ENCODE peak calls at places on chromosomes 16 and 17, in five cellular contexts. F is fibroblast of lung, C is ascending aorta, U is kidney, E is psoas muscle. L is an unnamed sample.

GRCh38 chr17:45722161-45722560 is 62.0 kb upstream of the CRHR1 start:
- DNase-seq in F (peak), C (no peak), U (no peak), E (no peak), L (peak)

GRCh38 chr17:81933178-81933699 is 3.9 kb downstream of the PYCR1 start:
- DNase-seq in F (no peak), C (no peak), U (no peak), E (no peak), L (no peak)

GRCh38 chr17:74011963-74012362 is 191.5 kb upstream of the RPL38 start:
- DNase-seq in F (no peak), C (no peak), U (no peak), E (no peak), L (no peak)

GRCh38 chr16:5874899-5875298 is 777.3 kb upstream of the EEF2KMT start:
- DNase-seq in F (peak), C (no peak), U (no peak), E (no peak), L (no peak)

GRCh38 chr17:61335845-61336655 is 63.6 kb upstream of the TBX2 start:
- DNase-seq in F (peak), C (no peak), U (no peak), E (no peak), L (no peak)

GRCh38 chr17:74466111-74466784 is at the start of gene CD300A:
- DNase-seq in F (no peak), C (no peak), U (peak), E (peak), L (peak)

GRCh38 chr17:7018331-7018964 is 4.4 kb upstream of the BCL6B start:
- DNase-seq in F (no peak), C (peak), U (peak), E (peak), L (no peak)

GRCh38 chr17:55133583-55133982 is 131.2 kb upstream of the HLF start:
- DNase-seq in F (no peak), C (no peak), U (no peak), E (no peak), L (no peak)

GRCh38 chr16:30470170-30470512 is 2.4 kb upstream of the ITGAL start:
- DNase-seq in F (no peak), C (no peak), U (no peak), E (no peak), L (no peak)

GRCh38 chr16:88857728-88858339 is 907 bp downstream of the TRAPPC2L start:
- DNase-seq in F (peak), C (peak), U (peak), E (peak), L (peak)

GRCh38 chr16:69555867-69556266 is 9.9 kb upstream of the NFAT5 start:
- DNase-seq in F (no peak), C (no peak), U (no peak), E (no peak), L (no peak)

GRCh38 chr16:81544691-81545365 is 100.2 kb downstream of the CMIP start:
- DNase-seq in F (no peak), C (no peak), U (peak), E (no peak), L (no peak)

GRCh38 chr16:66026931-66027330 is 339.6 kb upstream of the CDH5 start:
- DNase-seq in F (no peak), C (no peak), U (no peak), E (no peak), L (no peak)

GRCh38 chr16:17780181-17780580 is 309.4 kb upstream of the XYLT1 start:
- DNase-seq in F (no peak), C (no peak), U (no peak), E (no peak), L (no peak)

GRCh38 chr17:14268264-14268663 is 31.6 kb upstream of the CDRT15 start:
- DNase-seq in F (no peak), C (no peak), U (no peak), E (no peak), L (no peak)
- TF ChIP-seq CTCF in F (no peak), C (no peak), U (no peak), E (no peak), L (no peak)

DNA sequence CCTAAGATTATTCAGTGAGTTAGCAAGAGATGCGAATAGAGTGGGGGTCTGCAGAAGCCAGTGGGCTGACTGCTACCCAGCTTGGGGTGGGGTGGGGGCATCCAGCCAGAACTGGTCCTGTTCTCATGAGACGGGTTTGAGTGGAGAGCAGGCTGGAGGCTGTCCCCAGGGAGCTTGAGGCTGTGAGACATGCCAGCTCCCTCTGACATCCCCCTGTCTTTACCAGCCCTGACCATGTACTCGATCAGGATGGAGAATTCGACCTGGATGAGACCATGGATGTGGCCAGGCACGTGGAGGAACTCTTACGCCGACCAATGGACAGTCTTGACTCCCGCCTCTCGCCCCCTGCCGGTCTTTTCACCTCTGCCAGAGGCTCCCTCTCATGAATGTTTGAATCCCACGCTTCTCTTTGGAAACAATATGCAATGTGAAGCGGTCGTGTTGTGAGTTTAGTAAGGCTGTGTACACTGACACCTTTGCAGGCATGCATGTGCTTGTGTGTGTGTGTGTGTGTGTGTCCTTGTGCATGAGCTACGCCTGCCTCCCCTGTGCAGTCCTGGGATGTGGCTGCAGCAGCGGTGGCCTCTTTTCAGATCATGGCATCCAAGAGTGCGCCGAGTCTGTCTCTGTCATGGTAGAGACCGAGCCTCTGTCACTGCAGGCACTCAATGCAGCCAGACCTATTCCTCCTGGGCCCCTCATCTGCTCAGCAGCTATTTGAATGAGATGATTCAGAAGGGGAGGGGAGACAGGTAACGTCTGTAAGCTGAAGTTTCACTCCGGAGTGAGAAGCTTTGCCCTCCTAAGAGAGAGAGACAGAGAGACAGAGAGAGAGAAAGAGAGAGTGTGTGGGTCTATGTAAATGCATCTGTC is 22.2 kb downstream of the STAT5A start:
- DNase-seq in F (no peak), C (no peak), U (no peak), E (no peak), L (no peak)
- TF ChIP-seq CTCF in F (peak), C (no peak), U (no peak), E (no peak), L (no peak)

DNA sequence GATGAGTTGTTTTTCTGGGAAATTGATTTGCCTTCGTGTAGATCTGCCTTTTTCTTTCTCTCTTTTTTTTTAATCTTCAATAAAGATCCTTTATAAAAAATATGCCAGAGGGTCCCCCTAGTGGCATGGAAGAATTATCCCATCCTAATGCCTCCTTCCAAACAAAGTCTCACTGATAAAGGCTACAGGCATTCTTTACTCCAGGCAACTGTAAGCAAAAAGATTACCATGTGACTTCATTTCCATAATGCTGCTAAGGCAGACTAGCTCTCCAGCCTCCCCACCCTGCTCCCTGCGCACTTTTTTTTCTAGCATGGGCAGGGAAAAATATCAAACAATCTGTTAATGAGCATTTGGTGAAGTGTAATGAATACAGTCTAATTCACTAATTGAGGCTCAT is 220.2 kb upstream of the CDH8 start:
- DNase-seq in F (peak), C (no peak), U (no peak), E (no peak), L (no peak)
- TF ChIP-seq CTCF in F (no peak), C (peak), U (no peak), E (no peak), L (no peak)

GRCh38 chr17:29789186-29790170 is 140.6 kb downstream of the SSH2 start:
- DNase-seq in F (peak), C (no peak), U (no peak), E (no peak), L (no peak)
- TF ChIP-seq CTCF in F (no peak), C (no peak), U (no peak), E (no peak), L (no peak)